ENCODE peak calls at places on chromosomes 2 and 18, in four cellular contexts. L, T, S and V are unnamed samples.

GRCh38 chr18:75210274-75211001 is at the start of gene TSHZ1:
- DNase-seq in L (peak; percentile 95), T (no peak), S (peak; percentile 73), V (no peak)

GRCh38 chr2:176187306-176188217 is 906 bp upstream of the HOXD1 start:
- DNase-seq in L (no peak), T (no peak), S (no peak), V (no peak)

GRCh38 chr2:109609352-109610024 is 4.3 kb downstream of the SEPTIN10 start:
- DNase-seq in L (no peak), T (no peak), S (no peak), V (no peak)

GRCh38 chr2:108621689-108622681 is 87.7 kb downstream of the LIMS1 start:
- DNase-seq in L (no peak), T (no peak), S (no peak), V (no peak)

GRCh38 chr2:219124379-219125110 is 36.1 kb downstream of the NHEJ1 start:
- DNase-seq in L (no peak), T (no peak), S (no peak), V (no peak)

GRCh38 chr2:3317871-3318270 is 59.7 kb downstream of the EIPR1 start:
- DNase-seq in L (no peak), T (no peak), S (no peak), V (no peak)

GRCh38 chr2:74436804-74437695 is 4.7 kb downstream of the RTKN start:
- DNase-seq in L (peak; percentile 89), T (no peak), S (no peak), V (no peak)

GRCh38 chr2:729363-729762 is 52.2 kb upstream of the TMEM18 start:
- DNase-seq in L (no peak), T (no peak), S (no peak), V (no peak)

GRCh38 chr2:2591542-2591940 is 260.5 kb upstream of the MYT1L start:
- DNase-seq in L (no peak), T (no peak), S (no peak), V (no peak)

GRCh38 chr18:36308711-36309435 is 11.4 kb downstream of the FHOD3 start:
- DNase-seq in L (no peak), T (no peak), S (no peak), V (no peak)

GRCh38 chr2:160582481-160583161 is 89.0 kb upstream of the RBMS1 start:
- DNase-seq in L (no peak), T (no peak), S (no peak), V (no peak)

GRCh38 chr2:10844083-10844482 is 31.5 kb upstream of the PDIA6 start:
- DNase-seq in L (no peak), T (no peak), S (peak; percentile 95), V (peak; percentile 69)

GRCh38 chr18:25830787-25831186 is 259.6 kb downstream of the SS18 start:
- DNase-seq in L (no peak), T (no peak), S (peak; percentile 58), V (no peak)

GRCh38 chr2:159202568-159203071 is 83.9 kb downstream of the WDSUB1 start:
- DNase-seq in L (no peak), T (peak; percentile 34), S (no peak), V (no peak)

GRCh38 chr2:129910446-129911362 is 68.8 kb upstream of the RAB6C start:
- DNase-seq in L (no peak), T (no peak), S (no peak), V (no peak)

GRCh38 chr2:37637122-37637875 is 34.1 kb downstream of the CDC42EP3 start:
- DNase-seq in L (no peak), T (no peak), S (no peak), V (no peak)

GRCh38 chr2:163878718-163879117 is 142.9 kb upstream of the FIGN start:
- DNase-seq in L (peak; percentile 76), T (no peak), S (no peak), V (no peak)

GRCh38 chr18:63837556-63837955 is 49.9 kb upstream of the SERPINB2 start:
- DNase-seq in L (no peak), T (no peak), S (no peak), V (no peak)

GRCh38 chr2:10226032-10226724 is 76.5 kb upstream of the HPCAL1 start:
- DNase-seq in L (no peak), T (no peak), S (peak; percentile 23), V (peak; percentile 23)

GRCh38 chr2:241950878-241951331 is 81.4 kb downstream of the RTP5 start:
- DNase-seq in L (peak; percentile 88), T (no peak), S (peak; percentile 32), V (peak; percentile 81)

GRCh38 chr2:172985139-172985874 is 90.3 kb upstream of the MAP3K20 start:
- DNase-seq in L (no peak), T (no peak), S (peak; percentile 62), V (no peak)

GRCh38 chr2:37917281-37918228 is 7.5 kb upstream of the RMDN2 start:
- DNase-seq in L (no peak), T (no peak), S (no peak), V (no peak)

GRCh38 chr18:42178381-42179080 is 223.5 kb downstream of the PIK3C3 start:
- DNase-seq in L (no peak), T (no peak), S (no peak), V (no peak)

GRCh38 chr2:153963247-153963646 is 91.5 kb downstream of the GALNT13 start:
- DNase-seq in L (no peak), T (no peak), S (no peak), V (no peak)

GRCh38 chr2:74384051-74384450 is 3.9 kb upstream of the DCTN1 start:
- DNase-seq in L (no peak), T (no peak), S (no peak), V (no peak)

GRCh38 chr18:10923225-10923624 is 226.1 kb downstream of the PIEZO2 start:
- DNase-seq in L (no peak), T (no peak), S (no peak), V (no peak)

GRCh38 chr18:23357992-23358594 is 95.0 kb upstream of the RIOK3 start:
- DNase-seq in L (no peak), T (no peak), S (peak; percentile 41), V (peak; percentile 33)

GRCh38 chr2:85698184-85698879 is 4.2 kb downstream of the GNLY start:
- DNase-seq in L (no peak), T (no peak), S (no peak), V (no peak)

GRCh38 chr2:47309952-47310800 is 92.8 kb upstream of the MSH2 start:
- DNase-seq in L (peak; percentile 72), T (no peak), S (no peak), V (peak; percentile 68)

GRCh38 chr2:42047488-42048317 is at the start of gene PKDCC:
- DNase-seq in L (no peak), T (no peak), S (peak; percentile 86), V (peak; percentile 52)

GRCh38 chr2:45469314-45470099 is 141.6 kb downstream of the SRBD1 start:
- DNase-seq in L (no peak), T (no peak), S (no peak), V (no peak)

GRCh38 chr2:128273469-128274081 is 45.1 kb downstream of the HS6ST1 start:
- DNase-seq in L (no peak), T (no peak), S (no peak), V (no peak)

GRCh38 chr2:69618362-69618761 is 25.2 kb downstream of the AAK1 start:
- DNase-seq in L (no peak), T (no peak), S (no peak), V (no peak)

GRCh38 chr18:35618703-35619102 is 37.2 kb downstream of the GALNT1 start:
- DNase-seq in L (no peak), T (no peak), S (no peak), V (no peak)

GRCh38 chr2:188969236-188970032 is 4.7 kb upstream of the COL3A1 start:
- DNase-seq in L (no peak), T (no peak), S (no peak), V (no peak)

GRCh38 chr2:173122936-173123335 is 47.3 kb downstream of the MAP3K20 start:
- DNase-seq in L (no peak), T (no peak), S (no peak), V (no peak)

GRCh38 chr2:69694894-69695849 is 46.8 kb upstream of the ANXA4 start:
- DNase-seq in L (peak; percentile 71), T (no peak), S (no peak), V (no peak)

GRCh38 chr2:233418052-233418760 is 63.9 kb downstream of the DGKD start:
- DNase-seq in L (no peak), T (no peak), S (no peak), V (no peak)
- H3K27ac ChIP-seq in L (no peak overlapping the region), T (peak overlapping the region; percentile 54), S (peak overlapping the region; percentile 97), V (no peak overlapping the region)

DNA sequence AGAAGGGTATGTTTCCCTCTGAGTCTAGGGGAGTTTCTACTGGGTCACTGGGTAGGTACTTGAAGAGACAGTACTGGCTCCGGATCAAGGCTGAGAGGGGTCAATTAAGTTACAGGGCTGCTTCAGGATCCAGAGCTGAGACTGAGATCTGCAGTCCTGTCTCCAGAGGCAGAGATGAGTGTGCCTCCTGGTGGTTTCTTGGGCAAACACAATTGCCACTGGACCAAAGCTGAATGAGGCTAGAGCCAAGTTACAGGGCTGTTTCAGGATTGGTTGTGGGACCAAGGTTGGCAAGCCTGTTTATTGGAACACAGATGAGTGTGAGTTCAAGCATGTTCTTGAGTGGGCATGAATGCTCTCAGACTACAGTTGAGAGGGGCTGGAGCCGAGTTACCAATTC is 157.9 kb downstream of the ADCYAP1 start:
- DNase-seq in L (no peak), T (no peak), S (no peak), V (no peak)
- H3K27ac ChIP-seq in L (no peak overlapping the region), T (no peak overlapping the region), S (no peak overlapping the region), V (no peak overlapping the region)

GRCh38 chr2:147172493-147173185 is 672.2 kb upstream of the ACVR2A start:
- DNase-seq in L (no peak), T (no peak), S (no peak), V (no peak)
- H3K27ac ChIP-seq in L (no peak overlapping the region), T (no peak overlapping the region), S (no peak overlapping the region), V (peak overlapping the region; percentile 23)

GRCh38 chr2:145538661-145539319 is 1018.9 kb upstream of the ZEB2 start:
- DNase-seq in L (no peak), T (no peak), S (no peak), V (no peak)
- H3K27ac ChIP-seq in L (no peak overlapping the region), T (no peak overlapping the region), S (no peak overlapping the region), V (no peak overlapping the region)

DNA sequence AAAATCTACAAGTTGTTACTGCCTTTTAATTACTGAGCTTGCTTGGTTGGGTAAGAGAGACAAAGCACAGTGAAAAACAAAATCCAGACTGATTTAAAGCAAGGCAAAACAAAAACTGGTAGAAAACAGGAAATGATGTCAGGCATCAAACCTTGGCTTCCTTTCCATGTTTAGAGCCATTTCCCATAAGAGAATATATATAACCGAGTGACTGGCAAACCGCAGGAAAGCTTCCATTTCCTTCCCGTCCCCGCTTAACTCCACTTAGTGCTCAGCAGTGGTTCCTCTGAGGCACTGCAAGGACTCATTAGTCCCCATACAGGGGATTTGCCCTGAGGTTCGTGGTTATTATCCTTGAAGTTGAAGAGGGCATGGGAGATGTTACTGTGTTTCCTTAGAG is 446.3 kb downstream of the LPIN1 start:
- DNase-seq in L (no peak), T (no peak), S (no peak), V (no peak)
- H3K27ac ChIP-seq in L (no peak overlapping the region), T (no peak overlapping the region), S (peak overlapping the region; percentile 29), V (no peak overlapping the region)

DNA sequence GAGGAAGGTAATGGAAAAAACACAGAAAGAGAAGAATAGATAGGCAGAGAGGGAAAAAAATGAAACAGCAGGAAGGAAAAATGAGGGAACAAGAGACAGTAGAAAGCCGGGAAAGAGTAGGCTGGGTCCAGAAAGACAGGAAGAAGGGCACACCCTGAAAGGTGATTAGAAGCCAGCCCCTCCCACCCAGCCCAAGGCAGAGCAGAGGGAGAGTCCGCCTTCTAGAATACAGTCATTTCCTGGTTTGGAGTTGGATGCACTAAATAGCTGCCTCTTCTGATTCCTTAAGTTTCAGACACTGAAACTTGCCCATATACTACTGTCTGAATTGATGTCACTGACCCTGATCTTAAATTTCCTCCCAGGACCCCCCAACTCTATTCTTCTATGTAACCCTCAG is 17.9 kb upstream of the DSG3 start:
- DNase-seq in L (no peak), T (no peak), S (no peak), V (no peak)
- H3K27ac ChIP-seq in L (no peak overlapping the region), T (no peak overlapping the region), S (no peak overlapping the region), V (no peak overlapping the region)